ENCODE peak calls at places on chromosomes 6 and 20, in six cellular contexts. One of them, this sample, is unnamed.

GRCh38 chr20:62969179-62969760 is 16.8 kb downstream of the SLC17A9 start:
- DNase-seq in GM12891: no peak
- DNase-seq in HepG2: no peak
- DNase-seq in GM12878: no peak
- DNase-seq in H1: no peak
- DNase-seq in K562: no peak
- DNase-seq in this sample: no peak

GRCh38 chr6:15793288-15793687 is 130.5 kb upstream of the DTNBP1 start:
- DNase-seq in HepG2: no peak
- DNase-seq in H1: no peak
- DNase-seq in GM12891: no peak
- DNase-seq in K562: peak
- DNase-seq in GM12878: no peak
- DNase-seq in this sample: no peak

GRCh38 chr6:17280552-17281090 is 540 bp upstream of the RBM24 start:
- DNase-seq in GM12891: peak
- DNase-seq in K562: no peak
- DNase-seq in GM12878: no peak
- DNase-seq in H1: peak
- DNase-seq in HepG2: no peak
- DNase-seq in this sample: no peak

GRCh38 chr6:125099211-125100017 is 54.2 kb upstream of the TPD52L1 start:
- DNase-seq in HepG2: no peak
- DNase-seq in K562: peak
- DNase-seq in GM12891: no peak
- DNase-seq in H1: peak
- DNase-seq in GM12878: no peak
- DNase-seq in this sample: no peak

GRCh38 chr6:131015630-131016263 is 47.3 kb downstream of the EPB41L2 start:
- DNase-seq in HepG2: no peak
- DNase-seq in H1: no peak
- DNase-seq in GM12878: no peak
- DNase-seq in K562: no peak
- DNase-seq in GM12891: no peak
- DNase-seq in this sample: no peak

GRCh38 chr6:13479971-13480434 is 7.4 kb downstream of the GFOD1 start:
- DNase-seq in GM12891: no peak
- DNase-seq in H1: no peak
- DNase-seq in HepG2: no peak
- DNase-seq in K562: no peak
- DNase-seq in GM12878: no peak
- DNase-seq in this sample: no peak

GRCh38 chr6:34665019-34665418 is 31.5 kb downstream of the ILRUN start:
- DNase-seq in HepG2: no peak
- DNase-seq in GM12891: no peak
- DNase-seq in K562: no peak
- DNase-seq in GM12878: no peak
- DNase-seq in H1: no peak
- DNase-seq in this sample: no peak

GRCh38 chr6:146902846-146903245 is 301.4 kb upstream of the STXBP5 start:
- DNase-seq in GM12891: no peak
- DNase-seq in H1: no peak
- DNase-seq in GM12878: no peak
- DNase-seq in HepG2: no peak
- DNase-seq in K562: no peak
- DNase-seq in this sample: no peak

GRCh38 chr6:20830576-20830975 is 296.3 kb downstream of the CDKAL1 start:
- DNase-seq in K562: no peak
- DNase-seq in GM12878: no peak
- DNase-seq in HepG2: no peak
- DNase-seq in H1: no peak
- DNase-seq in GM12891: no peak
- DNase-seq in this sample: no peak

GRCh38 chr20:1171461-1172093 is 13.2 kb downstream of the TMEM74B start:
- DNase-seq in H1: peak
- DNase-seq in GM12878: no peak
- DNase-seq in HepG2: peak
- DNase-seq in K562: peak
- DNase-seq in GM12891: no peak
- DNase-seq in this sample: no peak

GRCh38 chr6:147855823-147856222 is 347.3 kb downstream of the SAMD5 start:
- DNase-seq in HepG2: no peak
- DNase-seq in H1: no peak
- DNase-seq in GM12891: no peak
- DNase-seq in GM12878: no peak
- DNase-seq in K562: no peak
- DNase-seq in this sample: no peak

GRCh38 chr6:166765234-166765541 is 138.1 kb upstream of the RPS6KA2 start:
- DNase-seq in GM12891: no peak
- DNase-seq in HepG2: no peak
- DNase-seq in K562: no peak
- DNase-seq in H1: peak
- DNase-seq in GM12878: no peak
- DNase-seq in this sample: no peak

GRCh38 chr6:157964139-157964538 is 17.5 kb upstream of the SYNJ2 start:
- DNase-seq in K562: peak
- DNase-seq in GM12878: no peak
- DNase-seq in GM12891: no peak
- DNase-seq in HepG2: no peak
- DNase-seq in H1: no peak
- DNase-seq in this sample: no peak

GRCh38 chr20:10922941-10923340 is 249.1 kb upstream of the JAG1 start:
- DNase-seq in K562: no peak
- DNase-seq in GM12878: no peak
- DNase-seq in HepG2: no peak
- DNase-seq in H1: no peak
- DNase-seq in GM12891: no peak
- DNase-seq in this sample: no peak

GRCh38 chr6:159875194-159875593 is 15.6 kb upstream of the MAS1 start:
- DNase-seq in HepG2: peak
- DNase-seq in GM12878: peak
- DNase-seq in H1: no peak
- DNase-seq in K562: no peak
- DNase-seq in GM12891: no peak
- DNase-seq in this sample: no peak

GRCh38 chr20:43812216-43812615 is 85.4 kb upstream of the GTSF1L start:
- DNase-seq in K562: no peak
- DNase-seq in HepG2: no peak
- DNase-seq in GM12891: no peak
- DNase-seq in H1: no peak
- DNase-seq in GM12878: no peak
- DNase-seq in this sample: no peak

GRCh38 chr6:129029778-129030177 is 146.8 kb downstream of the LAMA2 start:
- DNase-seq in HepG2: no peak
- DNase-seq in GM12891: no peak
- DNase-seq in GM12878: no peak
- DNase-seq in H1: no peak
- DNase-seq in K562: no peak
- DNase-seq in this sample: no peak

GRCh38 chr6:155491421-155491820 is 35.8 kb upstream of the NOX3 start:
- DNase-seq in HepG2: peak
- DNase-seq in H1: no peak
- DNase-seq in GM12878: no peak
- DNase-seq in GM12891: no peak
- DNase-seq in K562: no peak
- DNase-seq in this sample: no peak

GRCh38 chr6:147660334-147661311 is 152.1 kb downstream of the SAMD5 start:
- DNase-seq in H1: no peak
- DNase-seq in GM12891: no peak
- DNase-seq in K562: peak
- DNase-seq in HepG2: peak
- DNase-seq in GM12878: no peak
- DNase-seq in this sample: no peak

GRCh38 chr6:15410752-15411151 is 164.9 kb downstream of the JARID2 start:
- DNase-seq in K562: no peak
- DNase-seq in GM12878: no peak
- DNase-seq in GM12891: no peak
- DNase-seq in H1: no peak
- DNase-seq in HepG2: no peak
- DNase-seq in this sample: no peak

GRCh38 chr20:57425150-57426013 is 34.2 kb downstream of the RBM38 start:
- DNase-seq in HepG2: no peak
- DNase-seq in GM12891: peak
- DNase-seq in GM12878: no peak
- DNase-seq in H1: no peak
- DNase-seq in K562: peak
- DNase-seq in this sample: no peak

GRCh38 chr6:72798196-72798595 is 176.3 kb downstream of the KCNQ5 start:
- DNase-seq in GM12878: no peak
- DNase-seq in K562: no peak
- DNase-seq in GM12891: no peak
- DNase-seq in H1: no peak
- DNase-seq in HepG2: no peak
- DNase-seq in this sample: no peak

GRCh38 chr20:38534756-38535155 is 46.2 kb upstream of the ADIG start:
- DNase-seq in GM12878: no peak
- DNase-seq in H1: no peak
- DNase-seq in GM12891: no peak
- DNase-seq in HepG2: no peak
- DNase-seq in K562: no peak
- DNase-seq in this sample: no peak

GRCh38 chr20:54221996-54222890 is 14.4 kb downstream of the PFDN4 start:
- DNase-seq in GM12891: no peak
- DNase-seq in K562: no peak
- DNase-seq in GM12878: no peak
- DNase-seq in HepG2: no peak
- DNase-seq in H1: no peak
- DNase-seq in this sample: no peak
- TF ChIP-seq POLR2A in GM12891: no peak
- TF ChIP-seq POLR2A in K562: no peak
- TF ChIP-seq POLR2A in GM12878: no peak
- TF ChIP-seq POLR2A in HepG2: no peak
- TF ChIP-seq POLR2A in H1: no peak
- TF ChIP-seq POLR2A in this sample: no peak

GRCh38 chr6:154096316-154096715 is 57.3 kb downstream of the OPRM1 start:
- DNase-seq in H1: no peak
- DNase-seq in GM12891: no peak
- DNase-seq in K562: no peak
- DNase-seq in GM12878: no peak
- DNase-seq in HepG2: no peak
- DNase-seq in this sample: no peak

GRCh38 chr6:154093231-154094044 is 54.4 kb downstream of the OPRM1 start:
- DNase-seq in HepG2: no peak
- DNase-seq in K562: no peak
- DNase-seq in GM12891: no peak
- DNase-seq in GM12878: no peak
- DNase-seq in H1: no peak
- DNase-seq in this sample: no peak

GRCh38 chr6:154096834-154097233 is 57.8 kb downstream of the OPRM1 start:
- DNase-seq in GM12878: no peak
- DNase-seq in H1: no peak
- DNase-seq in GM12891: no peak
- DNase-seq in K562: no peak
- DNase-seq in HepG2: no peak
- DNase-seq in this sample: no peak

GRCh38 chr6:154086510-154086909 is 47.5 kb downstream of the OPRM1 start:
- DNase-seq in HepG2: no peak
- DNase-seq in GM12891: no peak
- DNase-seq in GM12878: no peak
- DNase-seq in K562: no peak
- DNase-seq in H1: no peak
- DNase-seq in this sample: no peak

GRCh38 chr6:154092336-154092962 is 53.4 kb downstream of the OPRM1 start:
- DNase-seq in GM12891: no peak
- DNase-seq in GM12878: no peak
- DNase-seq in K562: no peak
- DNase-seq in HepG2: no peak
- DNase-seq in H1: no peak
- DNase-seq in this sample: no peak
- TF ChIP-seq TAF1 in GM12891: no peak
- TF ChIP-seq TAF1 in GM12878: no peak
- TF ChIP-seq TAF1 in K562: no peak
- TF ChIP-seq TAF1 in HepG2: no peak
- TF ChIP-seq TAF1 in H1: no peak
- TF ChIP-seq TAF1 in this sample: no peak

DNA sequence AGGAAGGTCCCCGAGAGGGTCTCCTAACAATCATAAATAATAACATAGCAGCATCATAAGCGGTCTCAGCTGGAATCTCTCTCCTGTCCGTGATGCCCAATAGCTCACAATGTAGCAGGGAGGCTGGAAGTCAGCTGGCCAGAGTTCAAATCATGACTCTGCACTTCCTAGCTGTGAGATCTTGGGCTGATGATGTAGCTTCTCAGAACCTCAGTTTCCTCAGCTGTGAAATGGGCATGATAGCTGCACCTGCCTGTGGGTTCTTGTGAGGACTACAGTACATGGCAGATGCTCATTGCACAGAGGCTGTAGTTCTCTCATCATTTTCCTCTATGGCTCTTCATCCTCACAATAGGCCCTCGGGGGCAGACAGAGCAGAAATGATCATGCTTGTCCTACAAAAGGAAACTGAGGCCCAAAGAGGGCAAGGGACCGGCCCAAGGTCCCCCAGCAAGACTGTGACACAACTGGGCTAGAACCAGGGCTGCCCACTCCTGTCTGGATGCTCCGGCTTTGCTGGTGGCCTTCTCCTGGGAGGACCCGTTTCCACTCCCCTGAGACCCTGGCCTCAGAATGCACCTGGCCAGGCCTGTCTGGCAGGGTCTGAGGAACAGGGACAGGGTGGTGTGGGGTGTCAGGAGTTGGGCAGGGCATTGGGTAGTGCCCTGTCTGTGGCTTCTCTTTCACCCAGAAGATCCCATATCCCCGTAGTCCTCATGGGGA is 17.7 kb downstream of the SLC12A5 start:
- DNase-seq in GM12878: no peak
- DNase-seq in H1: no peak
- DNase-seq in GM12891: no peak
- DNase-seq in K562: no peak
- DNase-seq in HepG2: no peak
- DNase-seq in this sample: no peak
- TF ChIP-seq POLR2AphosphoS5 in GM12878: no peak
- TF ChIP-seq POLR2AphosphoS5 in H1: no peak
- TF ChIP-seq POLR2AphosphoS5 in GM12891: no peak
- TF ChIP-seq POLR2AphosphoS5 in K562: no peak
- TF ChIP-seq POLR2AphosphoS5 in HepG2: no peak
- TF ChIP-seq POLR2AphosphoS5 in this sample: no peak

GRCh38 chr6:29847871-29848630 is 20.4 kb downstream of the HLA-G start:
- DNase-seq in H1: peak
- DNase-seq in GM12878: peak
- DNase-seq in K562: peak
- DNase-seq in HepG2: peak
- DNase-seq in GM12891: peak
- DNase-seq in this sample: peak

GRCh38 chr6:29851190-29851589 is 23.6 kb downstream of the HLA-G start:
- DNase-seq in HepG2: no peak
- DNase-seq in K562: no peak
- DNase-seq in GM12878: no peak
- DNase-seq in GM12891: no peak
- DNase-seq in H1: no peak
- DNase-seq in this sample: no peak

GRCh38 chr6:29845405-29846006 is 17.9 kb downstream of the HLA-G start:
- DNase-seq in HepG2: peak
- DNase-seq in GM12878: peak
- DNase-seq in K562: no peak
- DNase-seq in GM12891: no peak
- DNase-seq in H1: no peak
- DNase-seq in this sample: no peak

GRCh38 chr6:29853245-29853644 is 25.6 kb downstream of the HLA-G start:
- DNase-seq in HepG2: no peak
- DNase-seq in GM12878: no peak
- DNase-seq in K562: no peak
- DNase-seq in GM12891: no peak
- DNase-seq in H1: no peak
- DNase-seq in this sample: no peak

GRCh38 chr6:29850011-29850553 is 22.5 kb downstream of the HLA-G start:
- DNase-seq in HepG2: no peak
- DNase-seq in GM12878: no peak
- DNase-seq in H1: no peak
- DNase-seq in K562: peak
- DNase-seq in GM12891: no peak
- DNase-seq in this sample: no peak
- TF ChIP-seq POLR2A in HepG2: no peak
- TF ChIP-seq POLR2A in GM12878: no peak
- TF ChIP-seq POLR2A in H1: no peak
- TF ChIP-seq POLR2A in K562: no peak
- TF ChIP-seq POLR2A in GM12891: no peak
- TF ChIP-seq POLR2A in this sample: no peak